ENCODE peak calls at places on chromosomes 2 and 18, in ten cellular contexts. C, Z, R, P, J, X, S, D, T and Q are unnamed samples. For H3K27me3, the result is how much of the 10 kb centered on the place peaks cover.

GRCh38 chr2:46487667-46488333 is 8.4 kb downstream of the TMEM247 start:
- DNase-seq in C (no peak), Z (peak), R (peak), P (peak), J (peak), X (peak), S (peak), D (no peak), T (peak), Q (peak)

GRCh38 chr2:242002944-242003343 is 133.4 kb downstream of the RTP5 start:
- DNase-seq in C (peak), Z (no peak), R (no peak), P (no peak), J (no peak), X (no peak), S (no peak), D (no peak), T (no peak), Q (no peak)

GRCh38 chr18:75178376-75178775 is 30.6 kb downstream of the PTGR3 start:
- DNase-seq in C (no peak), Z (no peak), R (no peak), P (no peak), J (no peak), X (no peak), S (no peak), D (no peak), T (no peak), Q (no peak)

GRCh38 chr2:42947809-42948595 is 155.6 kb upstream of the HAAO start:
- DNase-seq in C (no peak), Z (no peak), R (no peak), P (no peak), J (no peak), X (no peak), S (no peak), D (no peak), T (no peak), Q (no peak)

GRCh38 chr18:49859725-49860124 is 46.4 kb upstream of the ACAA2 start:
- DNase-seq in C (no peak), Z (no peak), R (no peak), P (no peak), J (no peak), X (no peak), S (no peak), D (peak), T (no peak), Q (no peak)

GRCh38 chr2:43315482-43315881 is 89.1 kb upstream of the ZFP36L2 start:
- DNase-seq in C (no peak), Z (no peak), R (no peak), P (no peak), J (no peak), X (no peak), S (no peak), D (no peak), T (no peak), Q (no peak)

GRCh38 chr2:167322795-167323194 is 434.5 kb downstream of the XIRP2 start:
- DNase-seq in C (no peak), Z (no peak), R (no peak), P (no peak), J (no peak), X (no peak), S (no peak), D (no peak), T (no peak), Q (no peak)

GRCh38 chr2:10576456-10576855 is 113.3 kb downstream of the NOL10 start:
- DNase-seq in C (no peak), Z (no peak), R (no peak), P (no peak), J (no peak), X (no peak), S (no peak), D (no peak), T (no peak), Q (no peak)

GRCh38 chr2:8653485-8653884 is 28.4 kb upstream of the ID2 start:
- DNase-seq in C (peak), Z (no peak), R (no peak), P (no peak), J (no peak), X (no peak), S (no peak), D (no peak), T (no peak), Q (no peak)

GRCh38 chr2:149597050-149598013 is 9.8 kb upstream of the MMADHC start:
- DNase-seq in C (no peak), Z (peak), R (peak), P (peak), J (peak), X (no peak), S (peak), D (peak), T (peak), Q (peak)

GRCh38 chr2:44444881-44445280 is 83.1 kb downstream of the CAMKMT start:
- DNase-seq in C (no peak), Z (no peak), R (no peak), P (no peak), J (no peak), X (no peak), S (no peak), D (no peak), T (no peak), Q (no peak)

GRCh38 chr2:170842785-170843184 is 26.1 kb downstream of the GAD1 start:
- DNase-seq in C (no peak), Z (no peak), R (no peak), P (no peak), J (no peak), X (no peak), S (no peak), D (no peak), T (no peak), Q (no peak)

GRCh38 chr2:7026740-7027139 is 109.5 kb downstream of the RNF144A start:
- DNase-seq in C (peak), Z (peak), R (no peak), P (peak), J (no peak), X (no peak), S (no peak), D (no peak), T (no peak), Q (no peak)

GRCh38 chr18:79421275-79421857 is 25.6 kb downstream of the NFATC1 start:
- DNase-seq in C (peak), Z (no peak), R (no peak), P (no peak), J (no peak), X (no peak), S (no peak), D (no peak), T (no peak), Q (no peak)

GRCh38 chr18:64165906-64166305 is 17.0 kb upstream of the LINC00305 start:
- DNase-seq in C (no peak), Z (no peak), R (no peak), P (no peak), J (peak), X (no peak), S (no peak), D (no peak), T (peak), Q (no peak)

GRCh38 chr2:45123521-45124191 is 114.4 kb upstream of the SIX2 start:
- DNase-seq in C (no peak), Z (no peak), R (no peak), P (no peak), J (peak), X (no peak), S (no peak), D (no peak), T (no peak), Q (no peak)

GRCh38 chr2:214587442-214587841 is 176.6 kb downstream of the VWC2L start:
- DNase-seq in C (no peak), Z (no peak), R (peak), P (no peak), J (no peak), X (no peak), S (no peak), D (no peak), T (no peak), Q (no peak)

GRCh38 chr2:95310651-95311050 is 13.5 kb downstream of the KCNIP3 start:
- DNase-seq in C (no peak), Z (no peak), R (no peak), P (no peak), J (no peak), X (no peak), S (no peak), D (no peak), T (no peak), Q (no peak)

GRCh38 chr18:519019-519879 is 18.7 kb upstream of the COLEC12 start:
- DNase-seq in C (no peak), Z (peak), R (no peak), P (peak), J (no peak), X (peak), S (peak), D (peak), T (peak), Q (no peak)

GRCh38 chr2:203688798-203689197 is 17.6 kb upstream of the CD28 start:
- DNase-seq in C (no peak), Z (peak), R (no peak), P (peak), J (no peak), X (peak), S (no peak), D (no peak), T (peak), Q (no peak)

GRCh38 chr2:223217373-223217772 is 165.4 kb downstream of the KCNE4 start:
- DNase-seq in C (no peak), Z (no peak), R (no peak), P (no peak), J (peak), X (no peak), S (no peak), D (no peak), T (no peak), Q (no peak)

GRCh38 chr2:74300506-74300905 is 42.7 kb downstream of the SLC4A5 start:
- DNase-seq in C (no peak), Z (no peak), R (no peak), P (no peak), J (no peak), X (no peak), S (no peak), D (no peak), T (no peak), Q (no peak)

GRCh38 chr2:206028101-206028500 is 57.9 kb downstream of the INO80D start:
- DNase-seq in C (no peak), Z (no peak), R (no peak), P (no peak), J (no peak), X (no peak), S (no peak), D (no peak), T (no peak), Q (no peak)

GRCh38 chr18:47936975-47937374 is 6.5 kb upstream of the SMAD2 start:
- DNase-seq in C (no peak), Z (no peak), R (no peak), P (no peak), J (no peak), X (no peak), S (no peak), D (no peak), T (no peak), Q (no peak)

GRCh38 chr2:98875081-98875728 is 60.8 kb downstream of the CRACDL start:
- DNase-seq in C (no peak), Z (no peak), R (no peak), P (no peak), J (no peak), X (no peak), S (no peak), D (no peak), T (no peak), Q (no peak)

GRCh38 chr2:44766220-44766619 is 175.3 kb upstream of the SIX3 start:
- DNase-seq in C (no peak), Z (no peak), R (no peak), P (no peak), J (no peak), X (no peak), S (no peak), D (no peak), T (no peak), Q (no peak)

GRCh38 chr2:109300582-109300981 is 171.6 kb downstream of the SH3RF3 start:
- DNase-seq in C (no peak), Z (no peak), R (no peak), P (no peak), J (no peak), X (no peak), S (no peak), D (no peak), T (no peak), Q (no peak)

GRCh38 chr2:11980809-11981208 is 234.4 kb downstream of the LPIN1 start:
- DNase-seq in C (no peak), Z (no peak), R (no peak), P (no peak), J (no peak), X (no peak), S (no peak), D (no peak), T (no peak), Q (no peak)

GRCh38 chr2:2832657-2833056 is 501.6 kb upstream of the MYT1L start:
- DNase-seq in C (no peak), Z (no peak), R (no peak), P (no peak), J (no peak), X (no peak), S (no peak), D (no peak), T (no peak), Q (peak)

GRCh38 chr2:233430651-233431050 is 76.4 kb downstream of the DGKD start:
- DNase-seq in C (no peak), Z (no peak), R (no peak), P (no peak), J (no peak), X (no peak), S (no peak), D (no peak), T (no peak), Q (no peak)
- H3K27ac ChIP-seq in C (no peak), Z (no peak), R (no peak), P (no peak), J (peak), X (no peak), S (no peak), D (peak), T (no peak), Q (peak)

GRCh38 chr2:176101862-176102261 is 2.3 kb downstream of the HOXD12 start:
- DNase-seq in C (no peak), Z (no peak), R (no peak), P (no peak), J (no peak), X (no peak), S (no peak), D (no peak), T (no peak), Q (no peak)
- H3K27me3 ChIP-seq in C (half or more), Z (under half), R (half or more), P (half or more), J (under half), X (half or more), S (half or more), D (half or more), T (half or more), Q (under half)

DNA sequence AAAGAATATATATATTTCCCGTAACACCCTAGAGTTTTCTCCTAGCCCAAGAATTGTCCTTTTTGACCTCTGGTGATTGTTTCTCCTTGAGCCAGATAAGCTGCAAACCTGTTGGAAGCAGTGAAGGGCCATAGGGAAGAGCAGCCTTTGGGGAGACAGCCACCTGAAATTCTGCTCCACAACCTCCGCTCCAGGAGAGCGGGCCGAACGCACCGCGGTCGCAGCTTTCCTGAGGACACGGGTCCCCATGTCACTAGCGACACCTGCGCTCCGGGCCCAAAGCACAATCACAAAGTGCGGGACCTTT is 620 bp upstream of the DSG2 start:
- DNase-seq in C (no peak), Z (no peak), R (no peak), P (no peak), J (no peak), X (no peak), S (no peak), D (no peak), T (no peak), Q (no peak)
- H3K27ac ChIP-seq in C (no peak), Z (no peak), R (peak), P (no peak), J (no peak), X (peak), S (no peak), D (peak), T (no peak), Q (no peak)

DNA sequence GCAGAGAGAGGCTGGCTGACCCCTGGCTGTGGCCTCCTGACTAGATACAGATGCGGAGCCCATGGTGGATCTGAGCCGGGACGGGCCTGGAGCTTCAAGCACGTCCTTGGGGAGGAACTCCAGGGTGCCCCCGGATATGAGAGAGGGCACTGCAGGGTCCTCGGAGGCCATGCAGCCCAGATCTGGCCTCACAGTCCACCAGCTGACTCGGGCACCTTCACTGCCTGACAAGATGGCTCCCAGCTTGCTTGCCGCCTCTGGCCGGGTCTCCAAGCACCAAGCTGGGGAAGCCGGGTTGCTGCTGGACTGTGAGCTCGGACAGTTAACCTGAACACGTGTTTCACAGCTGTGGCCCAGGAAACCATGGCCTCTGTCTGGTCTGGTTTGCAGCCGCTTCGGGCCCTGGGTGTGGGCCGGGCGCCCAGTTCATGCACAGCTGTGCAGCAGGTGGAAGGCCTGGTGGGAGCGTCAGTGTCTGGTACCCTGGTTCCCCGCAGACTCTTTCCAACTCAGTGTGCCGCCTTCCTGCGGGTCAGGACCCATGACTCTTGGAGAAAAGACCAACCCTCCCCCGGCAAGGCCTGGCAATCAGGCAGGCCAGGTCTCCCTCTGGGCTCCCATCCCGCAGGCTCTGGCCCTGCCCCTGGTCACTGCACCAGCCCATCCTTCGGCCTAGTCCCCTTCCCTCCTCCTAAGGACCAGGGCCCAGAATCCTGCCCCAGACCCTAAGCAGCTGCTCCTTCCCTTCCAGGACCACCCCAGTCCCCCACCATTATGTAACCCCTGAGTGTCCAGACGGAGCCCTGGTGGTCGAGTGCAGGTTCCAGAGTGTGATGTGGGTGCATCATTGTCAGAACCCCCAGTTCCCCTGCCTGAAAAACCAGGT is 74.6 kb upstream of the OTOS start:
- DNase-seq in C (peak), Z (no peak), R (no peak), P (peak), J (no peak), X (no peak), S (no peak), D (no peak), T (no peak), Q (no peak)
- H3K27me3 ChIP-seq in C (under half), Z (under half), R (under half), P (under half), J (under half), X (under half), S (under half), D (under half), T (under half), Q (under half)

DNA sequence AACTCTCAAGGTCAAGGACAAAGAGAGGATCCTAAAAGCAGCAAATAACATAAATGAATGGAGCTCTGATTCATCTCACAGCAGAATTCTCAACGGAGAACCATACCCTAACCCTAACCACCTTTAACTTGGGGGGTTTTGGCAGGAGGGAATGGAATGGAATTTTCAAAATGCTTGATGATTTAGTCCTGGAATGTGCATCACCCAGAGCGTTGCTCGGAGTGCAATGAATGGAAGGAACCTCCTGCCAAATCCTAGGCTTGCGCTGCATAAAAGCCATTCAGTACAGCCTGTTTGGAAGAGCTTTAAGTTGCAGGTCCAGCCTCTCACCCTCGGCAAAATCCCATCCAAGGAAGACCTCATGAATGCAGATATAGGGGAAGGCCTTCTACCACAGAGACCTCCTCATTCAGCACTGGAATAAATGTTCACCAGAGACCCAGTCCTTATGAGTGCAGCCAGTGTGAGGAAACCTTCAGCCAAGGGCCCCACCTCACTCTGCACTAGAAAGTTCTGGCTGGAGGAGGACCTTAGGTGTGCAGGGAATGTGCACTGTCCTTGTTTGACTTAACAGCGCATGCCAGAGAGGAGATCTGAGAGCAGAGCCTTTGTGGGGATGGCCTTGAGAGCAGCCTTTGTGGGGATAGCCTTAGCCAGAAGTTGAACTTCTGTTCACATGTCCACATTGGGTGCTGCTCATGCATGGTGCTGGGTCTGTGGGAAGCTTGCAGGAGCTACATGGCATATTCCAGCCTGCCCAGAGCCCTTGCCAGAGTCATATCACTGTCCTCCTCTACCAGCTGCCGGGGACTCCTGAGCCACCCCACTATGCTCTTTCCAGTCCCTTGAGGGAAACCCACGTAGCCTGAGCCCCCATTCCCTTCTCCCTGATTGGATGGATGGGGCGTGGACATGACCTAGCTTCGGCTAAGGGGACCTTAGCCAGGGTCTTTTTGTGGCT is 30.5 kb downstream of the ASB1 start:
- DNase-seq in C (no peak), Z (no peak), R (no peak), P (no peak), J (no peak), X (no peak), S (no peak), D (no peak), T (no peak), Q (peak)
- H3K27ac ChIP-seq in C (no peak), Z (no peak), R (no peak), P (no peak), J (no peak), X (no peak), S (no peak), D (no peak), T (no peak), Q (no peak)

GRCh38 chr2:111121028-111121872 is 536 bp downstream of the BCL2L11 start:
- DNase-seq in C (peak), Z (peak), R (peak), P (peak), J (peak), X (peak), S (no peak), D (peak), T (peak), Q (no peak)
- H3K27me3 ChIP-seq in C (under half), Z (under half), R (under half), P (under half), J (under half), X (under half), S (under half), D (under half), T (under half), Q (under half)

GRCh38 chr2:20425371-20425881 is 21.4 kb upstream of the RHOB start:
- DNase-seq in C (no peak), Z (peak), R (no peak), P (no peak), J (no peak), X (no peak), S (no peak), D (no peak), T (peak), Q (no peak)

GRCh38 chr2:20425884-20426283 is 21.0 kb upstream of the RHOB start:
- DNase-seq in C (no peak), Z (no peak), R (no peak), P (no peak), J (no peak), X (no peak), S (no peak), D (no peak), T (peak), Q (no peak)

GRCh38 chr2:20423847-20424246 is 23.0 kb upstream of the RHOB start:
- DNase-seq in C (no peak), Z (peak), R (no peak), P (no peak), J (no peak), X (no peak), S (no peak), D (no peak), T (no peak), Q (no peak)

GRCh38 chr2:20423376-20423775 is 23.5 kb upstream of the RHOB start:
- DNase-seq in C (no peak), Z (no peak), R (no peak), P (no peak), J (no peak), X (no peak), S (no peak), D (no peak), T (no peak), Q (no peak)

GRCh38 chr2:20424300-20425290 is 22.3 kb upstream of the RHOB start:
- DNase-seq in C (peak), Z (peak), R (no peak), P (peak), J (peak), X (peak), S (peak), D (peak), T (peak), Q (peak)
- H3K27ac ChIP-seq in C (peak), Z (no peak), R (peak), P (no peak), J (no peak), X (peak), S (no peak), D (peak), T (peak), Q (peak)